ENCODE peak calls at places on chromosome 11, in eight cellular contexts. One of them, this sample, is unnamed.
A peak's percentile ranks its signal among the peaks of the same experiment; 100 is the strongest.

GRCh38 chr11:109329716-109330115 is 92.3 kb upstream of the C11orf87 start:
- DNase-seq in epithelial cell of esophagus: peak; percentile 69
- DNase-seq in activated CD4-positive, alpha-beta T cell treated with anti-CD3 and anti-CD28 coated beads for 36 hours: no peak
- DNase-seq in HT1080: no peak
- DNase-seq in A549: no peak
- DNase-seq in Daoy: no peak
- DNase-seq in AG09319: no peak
- DNase-seq in activated naive CD8-positive, alpha-beta T cell treated with anti-CD3 and anti-CD28 coated beads, Interleukin-2, amount 50 U/mL, for 24 hours: no peak
- DNase-seq in this sample: no peak

GRCh38 chr11:98300777-98301176 is 720.0 kb upstream of the CNTN5 start:
- DNase-seq in HT1080: no peak
- DNase-seq in AG09319: no peak
- DNase-seq in activated CD4-positive, alpha-beta T cell treated with anti-CD3 and anti-CD28 coated beads for 36 hours: no peak
- DNase-seq in A549: no peak
- DNase-seq in Daoy: no peak
- DNase-seq in activated naive CD8-positive, alpha-beta T cell treated with anti-CD3 and anti-CD28 coated beads, Interleukin-2, amount 50 U/mL, for 24 hours: no peak
- DNase-seq in epithelial cell of esophagus: no peak
- DNase-seq in this sample: no peak

GRCh38 chr11:43920598-43921419 is 21.6 kb upstream of the C11orf96 start:
- DNase-seq in A549: peak; percentile 95
- DNase-seq in HT1080: peak; percentile 99
- DNase-seq in Daoy: peak; percentile 94
- DNase-seq in activated CD4-positive, alpha-beta T cell treated with anti-CD3 and anti-CD28 coated beads for 36 hours: peak; percentile 63
- DNase-seq in AG09319: peak; percentile 90
- DNase-seq in activated naive CD8-positive, alpha-beta T cell treated with anti-CD3 and anti-CD28 coated beads, Interleukin-2, amount 50 U/mL, for 24 hours: no peak
- DNase-seq in epithelial cell of esophagus: peak; percentile 100
- DNase-seq in this sample: peak; percentile 100

GRCh38 chr11:57164317-57164716 is 17.4 kb upstream of the LRRC55 start:
- DNase-seq in epithelial cell of esophagus: no peak
- DNase-seq in activated naive CD8-positive, alpha-beta T cell treated with anti-CD3 and anti-CD28 coated beads, Interleukin-2, amount 50 U/mL, for 24 hours: no peak
- DNase-seq in HT1080: no peak
- DNase-seq in Daoy: no peak
- DNase-seq in AG09319: no peak
- DNase-seq in activated CD4-positive, alpha-beta T cell treated with anti-CD3 and anti-CD28 coated beads for 36 hours: no peak
- DNase-seq in A549: no peak
- DNase-seq in this sample: no peak

GRCh38 chr11:103985041-103985440 is 51.4 kb upstream of the DDI1 start:
- DNase-seq in activated CD4-positive, alpha-beta T cell treated with anti-CD3 and anti-CD28 coated beads for 36 hours: no peak
- DNase-seq in epithelial cell of esophagus: no peak
- DNase-seq in activated naive CD8-positive, alpha-beta T cell treated with anti-CD3 and anti-CD28 coated beads, Interleukin-2, amount 50 U/mL, for 24 hours: no peak
- DNase-seq in Daoy: no peak
- DNase-seq in HT1080: no peak
- DNase-seq in A549: no peak
- DNase-seq in AG09319: no peak
- DNase-seq in this sample: no peak

GRCh38 chr11:85098996-85099395 is 528.1 kb downstream of the DLG2 start:
- DNase-seq in Daoy: no peak
- DNase-seq in A549: no peak
- DNase-seq in activated naive CD8-positive, alpha-beta T cell treated with anti-CD3 and anti-CD28 coated beads, Interleukin-2, amount 50 U/mL, for 24 hours: no peak
- DNase-seq in AG09319: no peak
- DNase-seq in epithelial cell of esophagus: no peak
- DNase-seq in activated CD4-positive, alpha-beta T cell treated with anti-CD3 and anti-CD28 coated beads for 36 hours: no peak
- DNase-seq in HT1080: no peak
- DNase-seq in this sample: no peak

GRCh38 chr11:10298342-10298741 is 4.3 kb upstream of the SBF2 start:
- DNase-seq in Daoy: peak; percentile 89
- DNase-seq in activated naive CD8-positive, alpha-beta T cell treated with anti-CD3 and anti-CD28 coated beads, Interleukin-2, amount 50 U/mL, for 24 hours: peak; percentile 41
- DNase-seq in HT1080: peak; percentile 90
- DNase-seq in A549: no peak
- DNase-seq in AG09319: no peak
- DNase-seq in activated CD4-positive, alpha-beta T cell treated with anti-CD3 and anti-CD28 coated beads for 36 hours: peak; percentile 74
- DNase-seq in epithelial cell of esophagus: peak; percentile 55
- DNase-seq in this sample: peak; percentile 94

GRCh38 chr11:119486016-119486415 is 63.0 kb upstream of the THY1 start:
- DNase-seq in A549: no peak
- DNase-seq in epithelial cell of esophagus: no peak
- DNase-seq in HT1080: no peak
- DNase-seq in activated naive CD8-positive, alpha-beta T cell treated with anti-CD3 and anti-CD28 coated beads, Interleukin-2, amount 50 U/mL, for 24 hours: no peak
- DNase-seq in activated CD4-positive, alpha-beta T cell treated with anti-CD3 and anti-CD28 coated beads for 36 hours: no peak
- DNase-seq in Daoy: no peak
- DNase-seq in AG09319: no peak
- DNase-seq in this sample: no peak

GRCh38 chr11:24131698-24132097 is 365.2 kb upstream of the LUZP2 start:
- DNase-seq in Daoy: no peak
- DNase-seq in A549: no peak
- DNase-seq in AG09319: no peak
- DNase-seq in activated naive CD8-positive, alpha-beta T cell treated with anti-CD3 and anti-CD28 coated beads, Interleukin-2, amount 50 U/mL, for 24 hours: no peak
- DNase-seq in activated CD4-positive, alpha-beta T cell treated with anti-CD3 and anti-CD28 coated beads for 36 hours: no peak
- DNase-seq in HT1080: no peak
- DNase-seq in epithelial cell of esophagus: no peak
- DNase-seq in this sample: no peak

GRCh38 chr11:95477981-95478380 is 247.0 kb upstream of the SESN3 start:
- DNase-seq in HT1080: no peak
- DNase-seq in A549: no peak
- DNase-seq in activated CD4-positive, alpha-beta T cell treated with anti-CD3 and anti-CD28 coated beads for 36 hours: no peak
- DNase-seq in AG09319: no peak
- DNase-seq in activated naive CD8-positive, alpha-beta T cell treated with anti-CD3 and anti-CD28 coated beads, Interleukin-2, amount 50 U/mL, for 24 hours: no peak
- DNase-seq in epithelial cell of esophagus: peak; percentile 58
- DNase-seq in Daoy: no peak
- DNase-seq in this sample: no peak

GRCh38 chr11:123475478-123475877 is 45.4 kb downstream of the GRAMD1B start:
- DNase-seq in AG09319: no peak
- DNase-seq in HT1080: peak; percentile 53
- DNase-seq in activated naive CD8-positive, alpha-beta T cell treated with anti-CD3 and anti-CD28 coated beads, Interleukin-2, amount 50 U/mL, for 24 hours: no peak
- DNase-seq in A549: peak; percentile 22
- DNase-seq in epithelial cell of esophagus: peak; percentile 22
- DNase-seq in Daoy: peak; percentile 29
- DNase-seq in activated CD4-positive, alpha-beta T cell treated with anti-CD3 and anti-CD28 coated beads for 36 hours: no peak
- DNase-seq in this sample: peak; percentile 21

GRCh38 chr11:4493480-4493818 is 11.0 kb downstream of the OR52K1 start:
- DNase-seq in HT1080: no peak
- DNase-seq in epithelial cell of esophagus: no peak
- DNase-seq in A549: no peak
- DNase-seq in activated CD4-positive, alpha-beta T cell treated with anti-CD3 and anti-CD28 coated beads for 36 hours: no peak
- DNase-seq in AG09319: no peak
- DNase-seq in activated naive CD8-positive, alpha-beta T cell treated with anti-CD3 and anti-CD28 coated beads, Interleukin-2, amount 50 U/mL, for 24 hours: no peak
- DNase-seq in Daoy: no peak
- DNase-seq in this sample: no peak

GRCh38 chr11:61752117-61752924 is at the start of gene MYRF:
- DNase-seq in HT1080: no peak
- DNase-seq in epithelial cell of esophagus: peak; percentile 28
- DNase-seq in AG09319: no peak
- DNase-seq in Daoy: peak; percentile 67
- DNase-seq in activated naive CD8-positive, alpha-beta T cell treated with anti-CD3 and anti-CD28 coated beads, Interleukin-2, amount 50 U/mL, for 24 hours: peak; percentile 75
- DNase-seq in A549: peak; percentile 50
- DNase-seq in activated CD4-positive, alpha-beta T cell treated with anti-CD3 and anti-CD28 coated beads for 36 hours: peak; percentile 76
- DNase-seq in this sample: no peak

GRCh38 chr11:130103296-130103814 is 33.7 kb downstream of the APLP2 start:
- DNase-seq in epithelial cell of esophagus: peak; percentile 61
- DNase-seq in Daoy: peak; percentile 74
- DNase-seq in AG09319: peak; percentile 89
- DNase-seq in A549: no peak
- DNase-seq in HT1080: peak; percentile 93
- DNase-seq in activated naive CD8-positive, alpha-beta T cell treated with anti-CD3 and anti-CD28 coated beads, Interleukin-2, amount 50 U/mL, for 24 hours: no peak
- DNase-seq in activated CD4-positive, alpha-beta T cell treated with anti-CD3 and anti-CD28 coated beads for 36 hours: no peak
- DNase-seq in this sample: peak; percentile 81

GRCh38 chr11:75313457-75314272 is 37.8 kb downstream of the ARRB1 start:
- DNase-seq in HT1080: peak; percentile 77
- DNase-seq in activated naive CD8-positive, alpha-beta T cell treated with anti-CD3 and anti-CD28 coated beads, Interleukin-2, amount 50 U/mL, for 24 hours: no peak
- DNase-seq in AG09319: no peak
- DNase-seq in Daoy: peak; percentile 79
- DNase-seq in activated CD4-positive, alpha-beta T cell treated with anti-CD3 and anti-CD28 coated beads for 36 hours: no peak
- DNase-seq in epithelial cell of esophagus: peak; percentile 33
- DNase-seq in A549: no peak
- DNase-seq in this sample: peak; percentile 26

GRCh38 chr11:114604179-114604813 is 8.7 kb upstream of the NXPE4 start:
- DNase-seq in Daoy: no peak
- DNase-seq in activated CD4-positive, alpha-beta T cell treated with anti-CD3 and anti-CD28 coated beads for 36 hours: no peak
- DNase-seq in AG09319: no peak
- DNase-seq in epithelial cell of esophagus: no peak
- DNase-seq in activated naive CD8-positive, alpha-beta T cell treated with anti-CD3 and anti-CD28 coated beads, Interleukin-2, amount 50 U/mL, for 24 hours: no peak
- DNase-seq in A549: no peak
- DNase-seq in HT1080: no peak
- DNase-seq in this sample: no peak

GRCh38 chr11:293293-293851 is 4.4 kb downstream of the PGGHG start:
- DNase-seq in activated naive CD8-positive, alpha-beta T cell treated with anti-CD3 and anti-CD28 coated beads, Interleukin-2, amount 50 U/mL, for 24 hours: no peak
- DNase-seq in activated CD4-positive, alpha-beta T cell treated with anti-CD3 and anti-CD28 coated beads for 36 hours: peak; percentile 9
- DNase-seq in AG09319: no peak
- DNase-seq in A549: no peak
- DNase-seq in epithelial cell of esophagus: no peak
- DNase-seq in HT1080: no peak
- DNase-seq in Daoy: no peak
- DNase-seq in this sample: no peak

GRCh38 chr11:118662401-118663271 is 16.8 kb downstream of the TREH start:
- DNase-seq in activated naive CD8-positive, alpha-beta T cell treated with anti-CD3 and anti-CD28 coated beads, Interleukin-2, amount 50 U/mL, for 24 hours: no peak
- DNase-seq in Daoy: no peak
- DNase-seq in HT1080: no peak
- DNase-seq in epithelial cell of esophagus: peak; percentile 44
- DNase-seq in A549: no peak
- DNase-seq in AG09319: no peak
- DNase-seq in activated CD4-positive, alpha-beta T cell treated with anti-CD3 and anti-CD28 coated beads for 36 hours: no peak
- DNase-seq in this sample: no peak

GRCh38 chr11:82270870-82271269 is 462.8 kb downstream of the FAM181B start:
- DNase-seq in AG09319: no peak
- DNase-seq in Daoy: no peak
- DNase-seq in activated naive CD8-positive, alpha-beta T cell treated with anti-CD3 and anti-CD28 coated beads, Interleukin-2, amount 50 U/mL, for 24 hours: no peak
- DNase-seq in activated CD4-positive, alpha-beta T cell treated with anti-CD3 and anti-CD28 coated beads for 36 hours: no peak
- DNase-seq in HT1080: no peak
- DNase-seq in epithelial cell of esophagus: no peak
- DNase-seq in A549: no peak
- DNase-seq in this sample: no peak

GRCh38 chr11:43685483-43685882 is 4.9 kb downstream of the HSD17B12 start:
- DNase-seq in HT1080: no peak
- DNase-seq in epithelial cell of esophagus: no peak
- DNase-seq in Daoy: no peak
- DNase-seq in activated CD4-positive, alpha-beta T cell treated with anti-CD3 and anti-CD28 coated beads for 36 hours: no peak
- DNase-seq in AG09319: no peak
- DNase-seq in A549: no peak
- DNase-seq in activated naive CD8-positive, alpha-beta T cell treated with anti-CD3 and anti-CD28 coated beads, Interleukin-2, amount 50 U/mL, for 24 hours: no peak
- DNase-seq in this sample: no peak

GRCh38 chr11:128711136-128711535 is 17.3 kb downstream of the FLI1 start:
- DNase-seq in HT1080: peak; percentile 76
- DNase-seq in activated CD4-positive, alpha-beta T cell treated with anti-CD3 and anti-CD28 coated beads for 36 hours: no peak
- DNase-seq in activated naive CD8-positive, alpha-beta T cell treated with anti-CD3 and anti-CD28 coated beads, Interleukin-2, amount 50 U/mL, for 24 hours: no peak
- DNase-seq in epithelial cell of esophagus: peak; percentile 67
- DNase-seq in A549: no peak
- DNase-seq in Daoy: peak; percentile 38
- DNase-seq in AG09319: no peak
- DNase-seq in this sample: no peak

GRCh38 chr11:15101072-15101701 is 13.5 kb upstream of the INSC start:
- DNase-seq in activated naive CD8-positive, alpha-beta T cell treated with anti-CD3 and anti-CD28 coated beads, Interleukin-2, amount 50 U/mL, for 24 hours: peak; percentile 63
- DNase-seq in Daoy: peak; percentile 56
- DNase-seq in activated CD4-positive, alpha-beta T cell treated with anti-CD3 and anti-CD28 coated beads for 36 hours: peak; percentile 74
- DNase-seq in A549: peak; percentile 65
- DNase-seq in AG09319: peak; percentile 35
- DNase-seq in HT1080: peak; percentile 77
- DNase-seq in epithelial cell of esophagus: peak; percentile 75
- DNase-seq in this sample: peak; percentile 62

This sample was measured in renal cortical epithelial cell.